ENCODE peak calls at places on chromosome 13, in four cellular contexts. J, O, D and M are unnamed samples.
A peak's percentile ranks its signal among the peaks of the same experiment; 100 is the strongest.

GRCh38 chr13:51305558-51305957 is 33.9 kb upstream of the SERPINE3 start:
- DNase-seq in O (no peak), D (no peak), J (no peak), M (no peak)

GRCh38 chr13:81223784-81224501 is 883.0 kb upstream of the SPRY2 start:
- DNase-seq in O (no peak), J (no peak), D (no peak), M (no peak)

GRCh38 chr13:97257800-97258799 is 36.0 kb downstream of the MBNL2 start:
- DNase-seq in J (no peak), O (peak; percentile 64), D (peak; percentile 87), M (peak; percentile 95)

GRCh38 chr13:29472317-29472961 is 123.0 kb downstream of the SLC7A1 start:
- DNase-seq in D (peak; percentile 59), J (peak; percentile 78), O (peak; percentile 41), M (peak; percentile 65)

GRCh38 chr13:57557979-57558529 is 73.5 kb upstream of the PCDH17 start:
- DNase-seq in D (peak; percentile 15), O (no peak), J (no peak), M (peak; percentile 1)

GRCh38 chr13:33188093-33188882 is 97.3 kb downstream of the STARD13 start:
- DNase-seq in D (no peak), J (no peak), O (no peak), M (no peak)

GRCh38 chr13:51501592-51502205 is 48.9 kb upstream of the INTS6 start:
- DNase-seq in J (no peak), D (no peak), O (no peak), M (no peak)

GRCh38 chr13:111954681-111955411 is 112.1 kb upstream of the SOX1 start:
- DNase-seq in D (no peak), O (no peak), J (peak; percentile 41), M (no peak)

GRCh38 chr13:45850020-45850613 is 1.4 kb downstream of the SIAH3 start:
- DNase-seq in J (peak; percentile 58), D (no peak), O (no peak), M (no peak)

GRCh38 chr13:109592776-109593175 is 193.6 kb downstream of the IRS2 start:
- DNase-seq in J (no peak), D (peak; percentile 79), O (no peak), M (no peak)

GRCh38 chr13:39779337-39780270 is 124.1 kb downstream of the COG6 start:
- DNase-seq in D (no peak), O (no peak), J (no peak), M (no peak)

GRCh38 chr13:94362411-94362909 is 117.0 kb downstream of the DCT start:
- DNase-seq in J (peak; percentile 65), O (peak; percentile 76), D (peak; percentile 46), M (peak; percentile 52)

GRCh38 chr13:79018166-79018565 is 359.2 kb upstream of the OBI1 start:
- DNase-seq in J (no peak), O (no peak), D (no peak), M (no peak)

GRCh38 chr13:78997902-78998654 is 339.1 kb upstream of the OBI1 start:
- DNase-seq in J (no peak), D (no peak), O (no peak), M (no peak)

GRCh38 chr13:50124536-50125305 is 109.5 kb downstream of the KCNRG start:
- DNase-seq in J (peak; percentile 87), D (peak; percentile 33), O (peak; percentile 37), M (peak; percentile 54)

GRCh38 chr13:44308352-44308751 is 65.3 kb upstream of the SERP2 start:
- DNase-seq in O (no peak), J (no peak), D (no peak), M (no peak)

GRCh38 chr13:112001571-112001970 is 65.4 kb upstream of the SOX1 start:
- DNase-seq in D (no peak), O (no peak), J (no peak), M (no peak)

GRCh38 chr13:105979586-105979985 is 555.9 kb downstream of the EFNB2 start:
- DNase-seq in J (no peak), D (no peak), O (no peak), M (no peak)

GRCh38 chr13:103406967-103407366 is 340.8 kb upstream of the SLC10A2 start:
- DNase-seq in O (no peak), D (no peak), J (no peak), M (no peak)

GRCh38 chr13:31801088-31801487 is 61.8 kb downstream of the RXFP2 start:
- DNase-seq in J (no peak), D (no peak), O (no peak), M (no peak)

GRCh38 chr13:63024458-63024857 is 1608.8 kb upstream of the PCDH20 start:
- DNase-seq in O (no peak), J (no peak), D (no peak), M (no peak)

GRCh38 chr13:109191422-109191821 is 562.0 kb downstream of the MYO16 start:
- DNase-seq in J (no peak), O (no peak), D (no peak), M (no peak)

GRCh38 chr13:27921961-27922910 is 2.4 kb downstream of the PDX1 start:
- DNase-seq in O (no peak), J (peak; percentile 66), D (no peak), M (no peak)

GRCh38 chr13:89812856-89813255 is 1534.6 kb upstream of the MIR17HG start:
- DNase-seq in J (no peak), O (no peak), D (no peak), M (no peak)

GRCh38 chr13:94090773-94091172 is 388.7 kb downstream of the DCT start:
- DNase-seq in D (no peak), O (no peak), J (no peak), M (no peak)

GRCh38 chr13:97934590-97934989 is 18.9 kb upstream of the IPO5 start:
- DNase-seq in J (no peak), O (no peak), D (no peak), M (no peak)

GRCh38 chr13:80084086-80084676 is 256.7 kb downstream of the SPRY2 start:
- DNase-seq in D (no peak), O (no peak), J (no peak), M (no peak)

GRCh38 chr13:43268632-43269031 is 245.2 kb downstream of the DNAJC15 start:
- DNase-seq in D (no peak), J (no peak), O (no peak), M (no peak)

GRCh38 chr13:42671502-42671901 is 97.5 kb downstream of the TNFSF11 start:
- DNase-seq in D (no peak), J (no peak), O (no peak), M (no peak)

GRCh38 chr13:58843071-58843470 is 1211.5 kb downstream of the PCDH17 start:
- DNase-seq in O (no peak), J (no peak), D (no peak), M (no peak)

GRCh38 chr13:107461751-107462150 is 753.6 kb downstream of the LIG4 start:
- DNase-seq in J (no peak), D (no peak), O (no peak), M (no peak)

GRCh38 chr13:112444001-112444311 is 67.8 kb downstream of the SPACA7 start:
- DNase-seq in O (peak; percentile 70), J (peak; percentile 98), D (peak; percentile 44), M (peak; percentile 38)

GRCh38 chr13:33116321-33117010 is 100.2 kb downstream of the KL start:
- DNase-seq in O (no peak), J (no peak), D (peak; percentile 40), M (no peak)

GRCh38 chr13:28531195-28531955 is 36.4 kb upstream of the FLT1 start:
- DNase-seq in O (no peak), J (peak; percentile 81), D (no peak), M (no peak)

GRCh38 chr13:70088926-70089325 is 18.7 kb upstream of the ATXN8OS start:
- DNase-seq in J (no peak), O (no peak), D (no peak), M (no peak)

GRCh38 chr13:74040200-74040599 is 94.0 kb downstream of the KLF12 start:
- DNase-seq in J (peak; percentile 81), D (peak; percentile 49), O (peak; percentile 15), M (peak; percentile 56)

GRCh38 chr13:95301947-95302386 is 716 bp upstream of the ABCC4 start:
- DNase-seq in O (peak; percentile 31), J (no peak), D (no peak), M (no peak)

GRCh38 chr13:31037874-31038475 is 105.5 kb downstream of the TEX26 start:
- DNase-seq in D (no peak), J (no peak), O (no peak), M (no peak)

GRCh38 chr13:99386911-99387788 is 80.0 kb upstream of the GPR183 start:
- DNase-seq in O (peak; percentile 78), D (peak; percentile 35), J (peak; percentile 95), M (peak; percentile 29)
- TF ChIP-seq RAD21 in O (peak; percentile 77), D (peak; percentile 34), J (peak; percentile 85), M (peak; percentile 52)

DNA sequence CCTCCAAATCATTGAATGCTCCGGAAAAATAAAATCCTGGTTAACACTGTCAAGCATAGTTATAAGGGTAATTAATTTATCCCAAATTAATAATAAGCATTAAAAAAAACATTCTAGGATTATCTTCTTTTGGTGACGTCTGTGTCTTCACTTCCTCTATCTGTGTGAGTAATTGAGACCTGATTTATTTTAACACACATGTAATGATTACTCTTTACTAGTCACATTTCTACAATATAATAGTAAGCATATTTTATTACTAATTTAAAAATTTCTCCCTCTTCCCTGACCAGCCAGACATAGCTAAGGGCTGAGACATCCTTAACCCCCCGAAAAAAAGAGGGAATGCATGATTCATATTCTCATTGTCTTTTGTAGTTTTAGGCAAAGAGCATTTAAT is 2.3 kb downstream of the FNDC3A start:
- DNase-seq in O (no peak), J (no peak), D (no peak), M (no peak)
- TF ChIP-seq PHF8 in O (no peak), J (no peak), D (no peak), M (no peak)

GRCh38 chr13:67119481-67119883 is 110.7 kb downstream of the PCDH9 start:
- DNase-seq in J (no peak), O (peak; percentile 4), D (no peak), M (peak; percentile 25)
- TF ChIP-seq MAX in J (no peak), O (no peak), D (no peak), M (peak; percentile 81)

DNA sequence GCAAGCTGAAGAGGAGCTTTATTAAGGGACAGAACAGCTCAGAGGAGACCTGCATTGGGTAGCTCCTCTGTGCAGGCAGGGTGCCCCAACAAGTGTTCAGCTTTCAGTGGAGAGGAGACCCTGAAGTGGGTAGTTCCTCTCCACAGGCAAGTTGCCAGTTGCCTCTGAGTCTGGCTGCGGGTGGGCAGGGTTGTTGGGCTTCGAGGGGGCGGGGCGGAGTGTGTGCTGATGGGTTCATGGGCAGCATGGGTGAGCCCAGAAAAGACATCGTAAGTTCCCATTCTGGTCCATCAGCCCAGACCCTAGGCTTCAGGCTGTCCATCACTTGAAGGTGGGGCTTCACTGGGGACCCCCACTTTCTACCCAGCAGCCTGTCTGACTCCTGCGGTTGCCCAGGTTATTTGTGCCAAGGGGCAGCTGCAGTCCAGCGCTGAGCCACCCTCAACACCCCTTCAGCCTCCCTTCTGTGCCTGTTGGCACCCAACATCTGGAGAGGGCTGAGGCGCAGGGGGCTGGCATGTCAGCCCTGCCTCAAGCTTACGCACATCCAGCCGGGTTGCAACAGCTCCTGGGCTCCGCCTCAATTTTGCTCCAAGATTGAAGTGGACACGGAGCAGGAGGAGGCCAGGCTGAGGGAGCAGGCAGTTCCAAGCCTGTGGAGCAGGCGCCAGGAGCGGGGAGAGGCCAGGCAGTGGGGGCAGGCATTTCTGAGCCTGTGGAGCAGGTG is 350.5 kb upstream of the PCDH20 start:
- DNase-seq in O (no peak), J (no peak), D (no peak), M (no peak)
- TF ChIP-seq RAD21 in O (no peak), J (no peak), D (no peak), M (no peak)

DNA sequence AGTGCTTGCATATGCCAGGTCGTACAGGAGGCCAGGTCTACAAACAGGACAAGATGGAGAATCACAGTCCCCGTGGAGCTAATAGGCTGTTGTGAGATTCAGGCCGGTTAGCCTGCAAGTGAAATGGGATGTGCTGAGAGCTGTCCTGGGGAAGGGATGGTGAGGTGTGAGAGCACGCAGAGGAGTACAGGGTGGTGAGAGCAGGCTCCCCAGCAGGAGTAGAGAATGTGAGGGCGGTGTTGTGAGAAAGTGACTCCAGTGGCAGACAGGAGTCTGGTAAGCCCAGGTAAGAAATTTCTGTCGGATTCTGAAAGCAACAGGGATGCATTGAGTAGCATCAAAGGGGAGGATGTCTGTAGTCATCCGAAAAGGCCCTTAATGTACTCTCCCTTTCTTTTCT is 50.7 kb upstream of the GPR183 start:
- DNase-seq in O (no peak), D (no peak), J (peak; percentile 33), M (no peak)
- TF ChIP-seq PHF8 in O (no peak), D (no peak), J (no peak), M (no peak)